ENCODE peak calls at places on chromosomes 5 and 9, in seven cellular contexts. L is ureter, F is NCI-H526, D is neural crest cell, I is astrocyte of the spinal cord, H is thoracic aorta, Q is ELR. A is an unnamed sample.

GRCh38 chr5:91963166-91963565 is 580.0 kb upstream of the ARRDC3 start:
- DNase-seq in H (no peak), Q (no peak), D (no peak), F (no peak), I (no peak), L (no peak), A (no peak)

GRCh38 chr5:56638061-56638621 is 177.2 kb upstream of the MAP3K1 start:
- DNase-seq in F (no peak), I (no peak), H (no peak), D (no peak), L (peak; percentile 75), Q (no peak), A (no peak)

GRCh38 chr5:180720501-180720900 is 19.4 kb downstream of the OR2Y1 start:
- DNase-seq in I (no peak), L (no peak), F (no peak), H (no peak), D (no peak), Q (no peak), A (no peak)

GRCh38 chr9:87776481-87777373 is 50.8 kb downstream of the CTSL start:
- DNase-seq in D (no peak), F (no peak), I (no peak), Q (no peak), L (no peak), H (no peak), A (no peak)

GRCh38 chr5:135236187-135236835 is 162.7 kb downstream of the MACROH2A1 start:
- DNase-seq in L (no peak), F (no peak), H (no peak), D (no peak), Q (no peak), I (no peak), A (no peak)

GRCh38 chr5:141841781-141842180 is 36.4 kb downstream of the PCDH1 start:
- DNase-seq in L (peak; percentile 67), D (no peak), F (no peak), H (no peak), Q (no peak), I (no peak), A (no peak)

GRCh38 chr9:70031141-70031545 is 12.5 kb upstream of the MAMDC2 start:
- DNase-seq in Q (peak; percentile 79), F (no peak), L (no peak), H (no peak), D (no peak), I (peak; percentile 79), A (no peak)

GRCh38 chr5:40490464-40491083 is 189.1 kb upstream of the PTGER4 start:
- DNase-seq in L (no peak), Q (no peak), D (no peak), I (peak; percentile 21), H (no peak), F (no peak), A (no peak)

GRCh38 chr9:121328476-121328875 is 41.6 kb downstream of the STOM start:
- DNase-seq in I (no peak), F (no peak), H (no peak), L (peak; percentile 36), Q (no peak), D (no peak), A (no peak)

GRCh38 chr5:179311091-179311470 is 34.2 kb downstream of the ADAMTS2 start:
- DNase-seq in Q (no peak), F (no peak), D (no peak), I (no peak), L (no peak), H (no peak), A (no peak)

GRCh38 chr5:142608094-142608493 is 77.8 kb downstream of the FGF1 start:
- DNase-seq in I (no peak), H (no peak), L (no peak), D (no peak), Q (no peak), F (no peak), A (no peak)

GRCh38 chr9:13970018-13970417 is 343.9 kb downstream of the NFIB start:
- DNase-seq in L (no peak), H (no peak), D (no peak), F (no peak), Q (no peak), I (no peak), A (no peak)

GRCh38 chr9:107541523-107541922 is 52.0 kb upstream of the KLF4 start:
- DNase-seq in L (no peak), F (no peak), Q (no peak), D (no peak), H (no peak), I (no peak), A (no peak)

GRCh38 chr5:156934450-156935211 is 28.4 kb downstream of the TIMD4 start:
- DNase-seq in L (no peak), D (peak; percentile 26), I (no peak), Q (no peak), H (no peak), F (peak; percentile 42), A (no peak)

GRCh38 chr9:86575825-86576488 is 221.7 kb upstream of the TUT7 start:
- DNase-seq in F (no peak), Q (no peak), H (no peak), I (no peak), L (no peak), D (no peak), A (no peak)

GRCh38 chr5:135391123-135391868 is 7.7 kb downstream of the MACROH2A1 start:
- DNase-seq in D (no peak), F (no peak), L (no peak), H (no peak), I (peak; percentile 96), Q (peak; percentile 86), A (no peak)

GRCh38 chr9:133729646-133730281 is 8.4 kb downstream of the SARDH start:
- DNase-seq in H (no peak), Q (no peak), F (peak; percentile 19), D (no peak), I (no peak), L (peak; percentile 35), A (no peak)

GRCh38 chr5:60010328-60010727 is 116.8 kb upstream of the PDE4D start:
- DNase-seq in F (no peak), L (no peak), Q (peak; percentile 16), H (no peak), I (no peak), D (no peak), A (no peak)

GRCh38 chr9:70292253-70292652 is 33.5 kb downstream of the SMC5 start:
- DNase-seq in H (no peak), Q (no peak), L (no peak), F (no peak), I (no peak), D (no peak), A (no peak)

GRCh38 chr5:9209846-9210547 is 335.9 kb downstream of the SEMA5A start:
- DNase-seq in Q (peak; percentile 60), H (no peak), I (no peak), D (no peak), F (no peak), L (no peak), A (no peak)

GRCh38 chr5:154236459-154237375 is 46.2 kb downstream of the GALNT10 start:
- DNase-seq in H (no peak), L (no peak), F (no peak), I (no peak), D (no peak), Q (peak; percentile 15), A (no peak)

GRCh38 chr9:18976368-18977238 is 56.4 kb downstream of the SAXO1 start:
- DNase-seq in Q (peak; percentile 94), F (no peak), L (no peak), D (no peak), H (no peak), I (peak; percentile 83), A (no peak)

GRCh38 chr5:136275601-136276000 is 82.6 kb upstream of the SMIM32 start:
- DNase-seq in I (no peak), F (no peak), H (no peak), Q (no peak), D (no peak), L (no peak), A (no peak)

GRCh38 chr5:145246961-145247744 is 588.0 kb downstream of the PRELID2 start:
- DNase-seq in Q (peak; percentile 62), I (no peak), H (no peak), D (no peak), F (no peak), L (no peak), A (no peak)

GRCh38 chr9:135722365-135722764 is 20.4 kb downstream of the KCNT1 start:
- DNase-seq in F (no peak), L (no peak), I (no peak), Q (no peak), H (no peak), D (no peak), A (no peak)

GRCh38 chr5:157470616-157471015 is 10.6 kb downstream of the NIPAL4 start:
- DNase-seq in Q (no peak), H (no peak), L (no peak), F (no peak), D (no peak), I (no peak), A (no peak)

GRCh38 chr9:137406876-137407589 is 15.9 kb downstream of the EXD3 start:
- DNase-seq in H (no peak), Q (peak; percentile 73), L (no peak), I (peak; percentile 52), F (peak; percentile 76), D (peak; percentile 77), A (no peak)